ENCODE peak calls at places on chromosomes 13 and 19, in six cellular contexts. N, H, L, Y, Z and E are unnamed samples.

GRCh38 chr13:73341748-73342147 is 282.9 kb downstream of the KLF5 start:
- DNase-seq in N (no peak), H (no peak), L (no peak), Y (no peak), Z (peak; percentile 41), E (no peak)

GRCh38 chr19:19627716-19628498 is at the start of gene LPAR2:
- DNase-seq in N (peak; percentile 96), H (peak; percentile 87), L (peak; percentile 82), Y (no peak), Z (peak; percentile 78), E (no peak)

GRCh38 chr13:77740931-77741586 is 43.6 kb downstream of the SLAIN1 start:
- DNase-seq in N (no peak), H (no peak), L (no peak), Y (no peak), Z (no peak), E (no peak)

GRCh38 chr13:28333204-28333900 is 161.6 kb downstream of the FLT1 start:
- DNase-seq in N (no peak), H (no peak), L (no peak), Y (no peak), Z (no peak), E (no peak)

GRCh38 chr19:51272183-51272817 is 21.4 kb downstream of the SIGLECL1 start:
- DNase-seq in N (no peak), H (no peak), L (no peak), Y (no peak), Z (peak; percentile 4), E (no peak)

GRCh38 chr19:11164879-11165406 is 9.4 kb upstream of the SPC24 start:
- DNase-seq in N (no peak), H (peak; percentile 65), L (peak; percentile 70), Y (no peak), Z (no peak), E (peak; percentile 97)

GRCh38 chr19:34676697-34677385 is at the start of gene SCGB2B2:
- DNase-seq in N (peak; percentile 82), H (no peak), L (no peak), Y (no peak), Z (peak; percentile 68), E (no peak)

GRCh38 chr19:46998445-46999142 is 21.0 kb upstream of the NPAS1 start:
- DNase-seq in N (no peak), H (no peak), L (no peak), Y (no peak), Z (no peak), E (no peak)

GRCh38 chr13:107586216-107586615 is 629.1 kb downstream of the LIG4 start:
- DNase-seq in N (no peak), H (no peak), L (no peak), Y (no peak), Z (no peak), E (no peak)

GRCh38 chr13:98214707-98215106 is 37.6 kb upstream of the RNF113B start:
- DNase-seq in N (no peak), H (peak; percentile 72), L (peak; percentile 61), Y (no peak), Z (no peak), E (no peak)

GRCh38 chr19:50909240-50910070 is 1.7 kb downstream of the KLK4 start:
- DNase-seq in N (peak; percentile 83), H (peak; percentile 29), L (peak; percentile 84), Y (peak; percentile 98), Z (peak; percentile 99), E (no peak)

GRCh38 chr13:68551701-68552522 is 1321.8 kb upstream of the PCDH9 start:
- DNase-seq in N (no peak), H (no peak), L (no peak), Y (no peak), Z (no peak), E (no peak)

GRCh38 chr19:16368385-16369305 is 44.0 kb downstream of the KLF2 start:
- DNase-seq in N (no peak), H (no peak), L (no peak), Y (no peak), Z (no peak), E (no peak)
- H3K4me1 ChIP-seq in N (no peaks in the 10 kb centered on the region), H (peaks cover 83% of the 10 kb centered on the region), L (peaks cover 22% of the 10 kb centered on the region), Y (peaks cover 36% of the 10 kb centered on the region), Z (peaks cover 8% of the 10 kb centered on the region), E (peaks cover 37% of the 10 kb centered on the region)

GRCh38 chr19:4328243-4328990 is 10.2 kb downstream of the STAP2 start:
- DNase-seq in N (peak; percentile 99), H (peak; percentile 96), L (peak; percentile 96), Y (peak; percentile 97), Z (peak; percentile 96), E (peak; percentile 95)
- TF ChIP-seq POLR2AphosphoS5 in N (peak; percentile 86), H (no peak), L (no peak), Y (peak; percentile 73), Z (peak; percentile 98), E (peak; percentile 58)

GRCh38 chr19:45355402-45355801 is 14.9 kb downstream of the KLC3 start:
- DNase-seq in N (no peak), H (no peak), L (no peak), Y (no peak), Z (no peak), E (no peak)
- H3K27ac ChIP-seq in N (no peak overlapping the region), H (no peak overlapping the region), L (no peak overlapping the region), Y (no peak overlapping the region), Z (no peak overlapping the region), E (no peak overlapping the region)

GRCh38 chr19:1261512-1261862 is 7.6 kb upstream of the CIRBP start:
- DNase-seq in N (no peak), H (no peak), L (peak; percentile 46), Y (no peak), Z (peak; percentile 88), E (no peak)
- H3K4me1 ChIP-seq in N (peaks cover 57% of the 10 kb centered on the region), H (peaks cover 89% of the 10 kb centered on the region), L (peaks cover 59% of the 10 kb centered on the region), Y (peaks cover 95% of the 10 kb centered on the region), Z (peaks cover 61% of the 10 kb centered on the region), E (peaks cover 83% of the 10 kb centered on the region)

GRCh38 chr13:99970761-99971575 is 599 bp downstream of the ZIC5 start:
- DNase-seq in N (peak; percentile 50), H (no peak), L (no peak), Y (peak; percentile 64), Z (peak; percentile 69), E (no peak)
- TF ChIP-seq POLR2AphosphoS5 in N (no peak), H (no peak), L (no peak), Y (no peak), Z (peak; percentile 87), E (no peak)

GRCh38 chr19:4983346-4984105 is 14.6 kb downstream of the KDM4B start:
- DNase-seq in N (no peak), H (no peak), L (no peak), Y (no peak), Z (no peak), E (no peak)
- H3K27ac ChIP-seq in N (no peak overlapping the region), H (no peak overlapping the region), L (no peak overlapping the region), Y (no peak overlapping the region), Z (no peak overlapping the region), E (no peak overlapping the region)

GRCh38 chr19:7226749-7227148 is 67.5 kb downstream of the INSR start:
- DNase-seq in N (no peak), H (no peak), L (no peak), Y (no peak), Z (no peak), E (no peak)

GRCh38 chr19:7224995-7225394 is 69.2 kb downstream of the INSR start:
- DNase-seq in N (no peak), H (no peak), L (no peak), Y (no peak), Z (no peak), E (no peak)

GRCh38 chr19:7225741-7226140 is 68.5 kb downstream of the INSR start:
- DNase-seq in N (no peak), H (no peak), L (no peak), Y (no peak), Z (no peak), E (no peak)

GRCh38 chr19:7224205-7224833 is 69.9 kb downstream of the INSR start:
- DNase-seq in N (no peak), H (peak; percentile 69), L (peak; percentile 70), Y (no peak), Z (no peak), E (no peak)

GRCh38 chr19:7223429-7223828 is 70.8 kb downstream of the INSR start:
- DNase-seq in N (no peak), H (no peak), L (no peak), Y (no peak), Z (no peak), E (no peak)
- H3K4me1 ChIP-seq in N (no peaks in the 10 kb centered on the region), H (peaks cover 16% of the 10 kb centered on the region), L (peaks cover 9% of the 10 kb centered on the region), Y (no peaks in the 10 kb centered on the region), Z (peaks cover 10% of the 10 kb centered on the region), E (peaks cover 54% of the 10 kb centered on the region)

DNA sequence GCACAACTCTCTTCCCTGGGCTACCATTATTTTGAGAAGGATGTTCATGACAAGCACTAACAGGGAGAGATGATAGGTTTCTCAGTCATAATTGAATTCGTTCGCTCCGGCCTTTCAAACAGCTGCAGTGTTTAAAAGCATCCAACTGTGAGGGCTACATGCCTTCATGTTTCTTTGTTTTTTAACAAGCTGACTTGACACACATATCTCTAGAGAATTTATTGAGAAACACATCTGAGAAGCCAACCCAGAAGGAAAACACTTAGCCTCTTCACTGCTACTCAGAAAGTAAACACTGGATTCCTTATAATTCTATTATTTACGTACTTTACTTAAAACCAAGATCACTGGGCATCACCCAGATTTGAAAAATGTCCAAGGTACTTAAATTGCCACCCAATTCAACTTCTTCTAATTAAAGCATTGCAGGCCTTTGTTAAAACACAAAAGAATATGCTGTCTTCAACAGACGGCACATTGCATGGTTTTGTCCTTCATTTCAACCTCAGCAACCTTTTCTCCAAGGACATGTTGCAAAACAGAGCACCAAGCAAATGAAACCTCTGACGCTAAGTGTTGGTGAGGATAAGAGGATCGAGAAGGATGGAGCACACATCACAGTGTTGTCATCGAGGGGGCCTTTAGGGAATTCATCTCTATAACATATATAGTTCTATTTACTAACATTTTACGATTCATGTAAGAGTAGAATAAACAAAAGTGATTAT is 75.8 kb downstream of the TBC1D4 start:
- DNase-seq in N (no peak), H (no peak), L (no peak), Y (no peak), Z (no peak), E (no peak)
- TF ChIP-seq POLR2AphosphoS5 in N (no peak), H (no peak), L (no peak), Y (no peak), Z (no peak), E (no peak)